ENCODE peak calls at places on chromosomes 13 and 19, in six cellular contexts. One of them, this sample, is unnamed.

GRCh38 chr13:52978989-52979388 is 49.6 kb upstream of the OLFM4 start:
- DNase-seq in adipocyte: no peak
- DNase-seq in dorsolateral prefrontal cortex: no peak
- DNase-seq in AG08395: no peak
- DNase-seq in NCI-H2171 treated with DMSO at 0.1 percent for 48 hours: no peak
- DNase-seq in activated naive CD4-positive, alpha-beta T cell treated with anti-CD3 and anti-CD28 coated beads, Interleukin-2, amount 50 U/mL, for 16 hours: no peak
- DNase-seq in this sample: no peak

GRCh38 chr13:102392810-102393209 is 9.0 kb downstream of the FGF14 start:
- DNase-seq in AG08395: no peak
- DNase-seq in dorsolateral prefrontal cortex: no peak
- DNase-seq in activated naive CD4-positive, alpha-beta T cell treated with anti-CD3 and anti-CD28 coated beads, Interleukin-2, amount 50 U/mL, for 16 hours: peak
- DNase-seq in adipocyte: no peak
- DNase-seq in NCI-H2171 treated with DMSO at 0.1 percent for 48 hours: no peak
- DNase-seq in this sample: no peak

GRCh38 chr19:27764186-27764804 is 1448.7 kb downstream of the UQCRFS1 start:
- DNase-seq in adipocyte: no peak
- DNase-seq in AG08395: no peak
- DNase-seq in activated naive CD4-positive, alpha-beta T cell treated with anti-CD3 and anti-CD28 coated beads, Interleukin-2, amount 50 U/mL, for 16 hours: no peak
- DNase-seq in NCI-H2171 treated with DMSO at 0.1 percent for 48 hours: no peak
- DNase-seq in dorsolateral prefrontal cortex: no peak
- DNase-seq in this sample: no peak

GRCh38 chr19:30792561-30793505 is 420.6 kb downstream of the ZNF536 start:
- DNase-seq in activated naive CD4-positive, alpha-beta T cell treated with anti-CD3 and anti-CD28 coated beads, Interleukin-2, amount 50 U/mL, for 16 hours: no peak
- DNase-seq in NCI-H2171 treated with DMSO at 0.1 percent for 48 hours: no peak
- DNase-seq in AG08395: no peak
- DNase-seq in dorsolateral prefrontal cortex: no peak
- DNase-seq in adipocyte: no peak
- DNase-seq in this sample: no peak

GRCh38 chr13:99501952-99502310 is 659 bp downstream of the TM9SF2 start:
- DNase-seq in adipocyte: peak
- DNase-seq in activated naive CD4-positive, alpha-beta T cell treated with anti-CD3 and anti-CD28 coated beads, Interleukin-2, amount 50 U/mL, for 16 hours: peak
- DNase-seq in dorsolateral prefrontal cortex: no peak
- DNase-seq in NCI-H2171 treated with DMSO at 0.1 percent for 48 hours: no peak
- DNase-seq in AG08395: no peak
- DNase-seq in this sample: peak

GRCh38 chr13:85241045-85241444 is 558.2 kb downstream of the SLITRK6 start:
- DNase-seq in AG08395: no peak
- DNase-seq in NCI-H2171 treated with DMSO at 0.1 percent for 48 hours: no peak
- DNase-seq in dorsolateral prefrontal cortex: no peak
- DNase-seq in activated naive CD4-positive, alpha-beta T cell treated with anti-CD3 and anti-CD28 coated beads, Interleukin-2, amount 50 U/mL, for 16 hours: no peak
- DNase-seq in adipocyte: peak
- DNase-seq in this sample: no peak

GRCh38 chr19:34364830-34365462 is at the start of gene GPI:
- DNase-seq in adipocyte: peak
- DNase-seq in AG08395: peak
- DNase-seq in activated naive CD4-positive, alpha-beta T cell treated with anti-CD3 and anti-CD28 coated beads, Interleukin-2, amount 50 U/mL, for 16 hours: peak
- DNase-seq in dorsolateral prefrontal cortex: peak
- DNase-seq in NCI-H2171 treated with DMSO at 0.1 percent for 48 hours: peak
- DNase-seq in this sample: peak

GRCh38 chr13:106036870-106037269 is 498.6 kb downstream of the EFNB2 start:
- DNase-seq in NCI-H2171 treated with DMSO at 0.1 percent for 48 hours: no peak
- DNase-seq in activated naive CD4-positive, alpha-beta T cell treated with anti-CD3 and anti-CD28 coated beads, Interleukin-2, amount 50 U/mL, for 16 hours: no peak
- DNase-seq in dorsolateral prefrontal cortex: no peak
- DNase-seq in adipocyte: no peak
- DNase-seq in AG08395: no peak
- DNase-seq in this sample: no peak

GRCh38 chr19:19597809-19598306 is 20.6 kb downstream of the PBX4 start:
- DNase-seq in AG08395: no peak
- DNase-seq in NCI-H2171 treated with DMSO at 0.1 percent for 48 hours: no peak
- DNase-seq in dorsolateral prefrontal cortex: no peak
- DNase-seq in activated naive CD4-positive, alpha-beta T cell treated with anti-CD3 and anti-CD28 coated beads, Interleukin-2, amount 50 U/mL, for 16 hours: peak
- DNase-seq in adipocyte: no peak
- DNase-seq in this sample: no peak

GRCh38 chr13:33114146-33114545 is 97.9 kb downstream of the KL start:
- DNase-seq in dorsolateral prefrontal cortex: no peak
- DNase-seq in NCI-H2171 treated with DMSO at 0.1 percent for 48 hours: no peak
- DNase-seq in AG08395: no peak
- DNase-seq in activated naive CD4-positive, alpha-beta T cell treated with anti-CD3 and anti-CD28 coated beads, Interleukin-2, amount 50 U/mL, for 16 hours: no peak
- DNase-seq in adipocyte: no peak
- DNase-seq in this sample: no peak

GRCh38 chr19:23311551-23311950 is 61.4 kb upstream of the ZNF724 start:
- DNase-seq in dorsolateral prefrontal cortex: no peak
- DNase-seq in activated naive CD4-positive, alpha-beta T cell treated with anti-CD3 and anti-CD28 coated beads, Interleukin-2, amount 50 U/mL, for 16 hours: no peak
- DNase-seq in NCI-H2171 treated with DMSO at 0.1 percent for 48 hours: no peak
- DNase-seq in AG08395: no peak
- DNase-seq in adipocyte: no peak
- DNase-seq in this sample: no peak

GRCh38 chr19:49585023-49585422 is 3.9 kb downstream of the PRRG2 start:
- DNase-seq in adipocyte: no peak
- DNase-seq in dorsolateral prefrontal cortex: no peak
- DNase-seq in AG08395: no peak
- DNase-seq in NCI-H2171 treated with DMSO at 0.1 percent for 48 hours: no peak
- DNase-seq in activated naive CD4-positive, alpha-beta T cell treated with anti-CD3 and anti-CD28 coated beads, Interleukin-2, amount 50 U/mL, for 16 hours: no peak
- DNase-seq in this sample: no peak

GRCh38 chr19:22422220-22422619 is at the start of gene ZNF98:
- DNase-seq in AG08395: no peak
- DNase-seq in NCI-H2171 treated with DMSO at 0.1 percent for 48 hours: no peak
- DNase-seq in dorsolateral prefrontal cortex: no peak
- DNase-seq in adipocyte: no peak
- DNase-seq in activated naive CD4-positive, alpha-beta T cell treated with anti-CD3 and anti-CD28 coated beads, Interleukin-2, amount 50 U/mL, for 16 hours: no peak
- DNase-seq in this sample: peak

GRCh38 chr13:66483712-66484111 is 746.4 kb downstream of the PCDH9 start:
- DNase-seq in NCI-H2171 treated with DMSO at 0.1 percent for 48 hours: no peak
- DNase-seq in AG08395: no peak
- DNase-seq in dorsolateral prefrontal cortex: no peak
- DNase-seq in adipocyte: no peak
- DNase-seq in activated naive CD4-positive, alpha-beta T cell treated with anti-CD3 and anti-CD28 coated beads, Interleukin-2, amount 50 U/mL, for 16 hours: no peak
- DNase-seq in this sample: no peak

GRCh38 chr19:10167459-10167858 is 27.3 kb downstream of the DNMT1 start:
- DNase-seq in NCI-H2171 treated with DMSO at 0.1 percent for 48 hours: no peak
- DNase-seq in activated naive CD4-positive, alpha-beta T cell treated with anti-CD3 and anti-CD28 coated beads, Interleukin-2, amount 50 U/mL, for 16 hours: no peak
- DNase-seq in adipocyte: no peak
- DNase-seq in AG08395: no peak
- DNase-seq in dorsolateral prefrontal cortex: no peak
- DNase-seq in this sample: no peak

GRCh38 chr13:109818136-109818535 is 31.8 kb upstream of the IRS2 start:
- DNase-seq in AG08395: peak
- DNase-seq in adipocyte: peak
- DNase-seq in activated naive CD4-positive, alpha-beta T cell treated with anti-CD3 and anti-CD28 coated beads, Interleukin-2, amount 50 U/mL, for 16 hours: no peak
- DNase-seq in dorsolateral prefrontal cortex: no peak
- DNase-seq in NCI-H2171 treated with DMSO at 0.1 percent for 48 hours: peak
- DNase-seq in this sample: no peak

GRCh38 chr19:41219924-41220567 is 1.0 kb downstream of the AXL start:
- DNase-seq in activated naive CD4-positive, alpha-beta T cell treated with anti-CD3 and anti-CD28 coated beads, Interleukin-2, amount 50 U/mL, for 16 hours: no peak
- DNase-seq in AG08395: peak
- DNase-seq in dorsolateral prefrontal cortex: no peak
- DNase-seq in adipocyte: peak
- DNase-seq in NCI-H2171 treated with DMSO at 0.1 percent for 48 hours: no peak
- DNase-seq in this sample: no peak

GRCh38 chr19:51807111-51807701 is 12.2 kb downstream of the FPR3 start:
- DNase-seq in dorsolateral prefrontal cortex: no peak
- DNase-seq in activated naive CD4-positive, alpha-beta T cell treated with anti-CD3 and anti-CD28 coated beads, Interleukin-2, amount 50 U/mL, for 16 hours: no peak
- DNase-seq in AG08395: peak
- DNase-seq in adipocyte: no peak
- DNase-seq in NCI-H2171 treated with DMSO at 0.1 percent for 48 hours: no peak
- DNase-seq in this sample: no peak

GRCh38 chr13:41651413-41652068 is 194.2 kb downstream of the RGCC start:
- DNase-seq in adipocyte: no peak
- DNase-seq in dorsolateral prefrontal cortex: no peak
- DNase-seq in AG08395: no peak
- DNase-seq in activated naive CD4-positive, alpha-beta T cell treated with anti-CD3 and anti-CD28 coated beads, Interleukin-2, amount 50 U/mL, for 16 hours: no peak
- DNase-seq in NCI-H2171 treated with DMSO at 0.1 percent for 48 hours: no peak
- DNase-seq in this sample: no peak

GRCh38 chr19:30333291-30334065 is 38.7 kb upstream of the ZNF536 start:
- DNase-seq in activated naive CD4-positive, alpha-beta T cell treated with anti-CD3 and anti-CD28 coated beads, Interleukin-2, amount 50 U/mL, for 16 hours: no peak
- DNase-seq in AG08395: no peak
- DNase-seq in NCI-H2171 treated with DMSO at 0.1 percent for 48 hours: no peak
- DNase-seq in dorsolateral prefrontal cortex: no peak
- DNase-seq in adipocyte: no peak
- DNase-seq in this sample: no peak

GRCh38 chr13:89701913-89702312 is 1645.6 kb upstream of the MIR17HG start:
- DNase-seq in NCI-H2171 treated with DMSO at 0.1 percent for 48 hours: no peak
- DNase-seq in adipocyte: no peak
- DNase-seq in activated naive CD4-positive, alpha-beta T cell treated with anti-CD3 and anti-CD28 coated beads, Interleukin-2, amount 50 U/mL, for 16 hours: no peak
- DNase-seq in AG08395: no peak
- DNase-seq in dorsolateral prefrontal cortex: no peak
- DNase-seq in this sample: no peak

GRCh38 chr19:2722541-2723344 is 1.6 kb upstream of the DIRAS1 start:
- DNase-seq in dorsolateral prefrontal cortex: peak
- DNase-seq in AG08395: peak
- DNase-seq in activated naive CD4-positive, alpha-beta T cell treated with anti-CD3 and anti-CD28 coated beads, Interleukin-2, amount 50 U/mL, for 16 hours: no peak
- DNase-seq in NCI-H2171 treated with DMSO at 0.1 percent for 48 hours: no peak
- DNase-seq in adipocyte: peak
- DNase-seq in this sample: peak

GRCh38 chr13:110329798-110330461 is 22.8 kb downstream of the COL4A2 start:
- DNase-seq in NCI-H2171 treated with DMSO at 0.1 percent for 48 hours: no peak
- DNase-seq in dorsolateral prefrontal cortex: no peak
- DNase-seq in adipocyte: peak
- DNase-seq in activated naive CD4-positive, alpha-beta T cell treated with anti-CD3 and anti-CD28 coated beads, Interleukin-2, amount 50 U/mL, for 16 hours: no peak
- DNase-seq in AG08395: no peak
- DNase-seq in this sample: no peak

GRCh38 chr19:21210037-21210621 is 68.3 kb downstream of the ZNF431 start:
- DNase-seq in dorsolateral prefrontal cortex: no peak
- DNase-seq in adipocyte: no peak
- DNase-seq in AG08395: no peak
- DNase-seq in activated naive CD4-positive, alpha-beta T cell treated with anti-CD3 and anti-CD28 coated beads, Interleukin-2, amount 50 U/mL, for 16 hours: no peak
- DNase-seq in NCI-H2171 treated with DMSO at 0.1 percent for 48 hours: no peak
- DNase-seq in this sample: no peak

This sample was measured in posterior cingulate gyrus.